ENCODE peak calls at places on chromosomes 2 and 18, in six cellular contexts. H is Calu3, E is AG10803, Q is glutamatergic neuron, N is choroid plexus epithelial cell, R is cardiac fibroblast. B is an unnamed sample.
A peak's percentile ranks its signal among the peaks of the same experiment; 100 is the strongest.

GRCh38 chr2:187051350-187051749 is 202.4 kb upstream of the ZSWIM2 start:
- DNase-seq in Q (no peak), H (no peak), N (no peak), E (no peak), R (no peak), B (no peak)

GRCh38 chr18:63741769-63742168 is 33.4 kb upstream of the SERPINB7 start:
- DNase-seq in Q (no peak), N (peak; percentile 61), E (peak; percentile 61), R (peak; percentile 58), H (no peak), B (no peak)

GRCh38 chr18:59008302-59008974 is 131.2 kb upstream of the SEC11C start:
- DNase-seq in N (peak; percentile 67), Q (no peak), E (peak; percentile 62), H (no peak), R (peak; percentile 75), B (no peak)

GRCh38 chr18:63290456-63291200 is 28.9 kb downstream of the BCL2 start:
- DNase-seq in N (no peak), E (no peak), Q (no peak), R (no peak), H (no peak), B (no peak)

GRCh38 chr2:9165625-9166024 is 41.0 kb upstream of the ASAP2 start:
- DNase-seq in H (peak; percentile 54), Q (no peak), E (peak; percentile 40), R (peak; percentile 57), N (peak; percentile 29), B (no peak)

GRCh38 chr2:54589038-54589339 is 132.9 kb downstream of the SPTBN1 start:
- DNase-seq in N (no peak), Q (no peak), H (no peak), E (no peak), R (no peak), B (no peak)

GRCh38 chr2:149800624-149801220 is 213.1 kb upstream of the MMADHC start:
- DNase-seq in R (no peak), N (no peak), H (no peak), Q (no peak), E (no peak), B (no peak)

GRCh38 chr18:59938686-59939085 is 38.9 kb downstream of the PMAIP1 start:
- DNase-seq in E (no peak), R (no peak), Q (no peak), H (no peak), N (no peak), B (no peak)

GRCh38 chr2:240523451-240524281 is 34.1 kb downstream of the ANKMY1 start:
- DNase-seq in E (no peak), H (no peak), N (no peak), R (no peak), Q (no peak), B (no peak)

GRCh38 chr18:68417166-68417776 is 297.6 kb downstream of the TMX3 start:
- DNase-seq in Q (no peak), R (peak; percentile 32), N (peak; percentile 42), E (no peak), H (no peak), B (no peak)

GRCh38 chr2:120539937-120540718 is 194.2 kb downstream of the INHBB start:
- DNase-seq in E (peak; percentile 98), H (peak; percentile 50), Q (peak; percentile 39), R (peak; percentile 96), N (peak; percentile 98), B (peak; percentile 44)

GRCh38 chr2:105786231-105787230 is 41.8 kb downstream of the NCK2 start:
- DNase-seq in H (no peak), N (no peak), R (no peak), E (no peak), Q (no peak), B (no peak)

GRCh38 chr2:101545940-101546339 is 71.0 kb upstream of the RFX8 start:
- DNase-seq in Q (no peak), R (no peak), H (no peak), E (no peak), N (no peak), B (no peak)

GRCh38 chr18:8750954-8751415 is 45.6 kb downstream of the MTCL1 start:
- DNase-seq in E (peak; percentile 95), H (no peak), Q (no peak), N (peak; percentile 95), R (peak; percentile 88), B (no peak)

GRCh38 chr2:168373468-168373867 is 82.6 kb upstream of the CERS6 start:
- DNase-seq in H (no peak), R (no peak), E (no peak), N (no peak), Q (no peak), B (no peak)

GRCh38 chr2:139230881-139231280 is 450.7 kb upstream of the NXPH2 start:
- DNase-seq in R (no peak), E (no peak), Q (no peak), H (no peak), N (no peak), B (no peak)

GRCh38 chr2:133561045-133561852 is 7.0 kb downstream of the NCKAP5 start:
- DNase-seq in E (peak; percentile 81), R (peak; percentile 89), Q (no peak), N (peak; percentile 91), H (peak; percentile 15), B (no peak)

GRCh38 chr2:59254279-59254678 is 1013.2 kb upstream of the FANCL start:
- DNase-seq in E (no peak), H (no peak), R (no peak), N (no peak), Q (no peak), B (no peak)

GRCh38 chr2:111898703-111899514 is 502 bp downstream of the MERTK start:
- DNase-seq in R (no peak), E (no peak), N (no peak), H (no peak), Q (peak; percentile 62), B (no peak)

GRCh38 chr18:26663001-26663400 is 114.6 kb upstream of the KCTD1 start:
- DNase-seq in H (no peak), N (no peak), R (no peak), Q (no peak), E (no peak), B (no peak)

GRCh38 chr2:205139822-205140612 is 542.3 kb upstream of the NRP2 start:
- DNase-seq in E (no peak), R (no peak), Q (peak; percentile 40), N (no peak), H (no peak), B (peak; percentile 23)

GRCh38 chr2:75994759-75995158 is 284.0 kb upstream of the GCFC2 start:
- DNase-seq in E (no peak), N (no peak), Q (no peak), R (no peak), H (no peak), B (no peak)
- TF ChIP-seq CTCF in E (no peak), N (no peak), Q (no peak), R (no peak), H (no peak), B (no peak)

GRCh38 chr2:23148342-23148741 is 236.6 kb upstream of the KLHL29 start:
- DNase-seq in N (no peak), R (no peak), Q (no peak), E (no peak), H (no peak), B (no peak)

GRCh38 chr2:23155022-23155421 is 230.0 kb upstream of the KLHL29 start:
- DNase-seq in E (no peak), N (no peak), H (no peak), R (no peak), Q (no peak), B (no peak)

DNA sequence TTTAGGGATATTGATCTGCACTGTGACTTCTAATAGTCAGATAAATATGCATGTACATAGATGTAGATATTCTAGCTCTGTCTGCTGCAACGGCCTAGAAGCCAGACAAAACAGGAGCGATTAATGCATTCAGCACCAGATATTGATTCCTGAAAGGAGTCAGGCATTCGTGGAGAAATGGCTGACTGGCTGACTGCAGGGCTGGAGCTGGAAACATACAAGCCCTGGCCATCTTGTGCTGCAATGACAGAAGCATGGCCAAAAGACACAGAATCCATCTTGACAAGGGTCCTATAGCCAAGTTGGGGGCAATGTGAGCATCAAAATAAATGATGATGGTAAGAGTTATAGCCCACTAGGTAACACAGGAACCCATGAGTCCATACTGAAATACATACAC is 231.5 kb upstream of the KLHL29 start:
- DNase-seq in R (no peak), Q (no peak), E (no peak), H (no peak), N (no peak), B (no peak)
- TF ChIP-seq CTCF in R (no peak), Q (no peak), E (no peak), H (no peak), N (no peak), B (no peak)

GRCh38 chr2:28956415-28956826 is 24.7 kb upstream of the TOGARAM2 start:
- DNase-seq in R (peak; percentile 49), N (peak; percentile 70), H (no peak), E (peak; percentile 11), Q (peak; percentile 70), B (peak; percentile 60)
- TF ChIP-seq CTCF in R (peak; percentile 47), N (peak; percentile 64), H (no peak), E (peak; percentile 45), Q (no peak), B (peak; percentile 25)

GRCh38 chr2:40433739-40434138 is 18.2 kb downstream of the SLC8A1 start:
- DNase-seq in E (no peak), H (no peak), Q (peak; percentile 19), R (no peak), N (no peak), B (no peak)
- TF ChIP-seq CTCF in E (no peak), H (no peak), Q (no peak), R (no peak), N (no peak), B (no peak)

GRCh38 chr18:10095356-10095755 is 181.5 kb downstream of the VAPA start:
- DNase-seq in E (no peak), H (no peak), R (no peak), Q (no peak), N (no peak), B (no peak)

GRCh38 chr18:10101729-10102128 is 187.9 kb downstream of the VAPA start:
- DNase-seq in R (no peak), Q (no peak), H (no peak), N (no peak), E (no peak), B (no peak)

GRCh38 chr18:10100236-10100635 is 186.4 kb downstream of the VAPA start:
- DNase-seq in R (no peak), E (peak; percentile 61), Q (no peak), H (no peak), N (no peak), B (no peak)

GRCh38 chr18:10099539-10100140 is 185.8 kb downstream of the VAPA start:
- DNase-seq in H (no peak), N (no peak), Q (no peak), E (peak; percentile 85), R (peak; percentile 17), B (no peak)

DNA sequence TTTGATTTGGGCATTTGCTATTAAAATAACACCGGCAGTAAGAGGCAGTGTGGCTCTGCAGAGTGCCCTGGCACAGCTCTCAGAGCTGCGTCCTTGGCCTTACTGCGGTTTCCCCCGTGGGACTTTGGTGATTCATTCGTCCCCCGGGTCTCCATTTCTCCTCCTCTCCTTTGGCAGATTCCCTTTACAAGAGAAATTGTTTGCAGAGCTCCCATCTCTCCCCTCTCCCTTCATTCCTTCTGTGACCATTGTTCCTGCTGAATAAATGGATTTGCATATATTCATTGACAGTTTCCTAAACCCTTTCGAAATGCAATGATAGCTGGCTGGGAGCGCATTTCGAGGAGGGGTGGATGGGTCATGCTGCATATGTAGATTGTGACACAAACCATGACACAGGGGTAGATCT is 187.5 kb downstream of the VAPA start:
- DNase-seq in N (no peak), H (no peak), Q (no peak), E (peak; percentile 64), R (peak; percentile 45), B (no peak)
- TF ChIP-seq CTCF in N (no peak), H (no peak), Q (no peak), E (peak; percentile 4), R (no peak), B (no peak)

GRCh38 chr18:67199993-67200617 is 316.4 kb downstream of the DSEL start:
- DNase-seq in E (peak; percentile 61), N (peak; percentile 86), Q (no peak), H (peak; percentile 13), R (peak; percentile 84), B (no peak)
- TF ChIP-seq CTCF in E (peak; percentile 75), N (peak; percentile 58), Q (peak; percentile 80), H (no peak), R (peak; percentile 52), B (peak; percentile 73)